ENCODE peak calls at places on chromosomes 3 and 15, in five cellular contexts. Y is lower lobe of right lung, C is breast epithelium, H is PC-3, W is endodermal cell. Q is an unnamed sample.

GRCh38 chr3:121648219-121648958 is 12.3 kb downstream of the HCLS1 start:
- DNase-seq in W (no peak), H (no peak), C (no peak), Y (no peak), Q (no peak)

GRCh38 chr15:26772588-26773484 is at the start of gene GABRB3:
- DNase-seq in Y (peak; percentile 55), C (no peak), W (peak; percentile 93), H (no peak), Q (peak; percentile 13)

GRCh38 chr15:80561500-80561899 is 133.6 kb upstream of the ABHD17C start:
- DNase-seq in W (no peak), C (no peak), Y (no peak), H (no peak), Q (no peak)

GRCh38 chr3:21056293-21056692 is 694.7 kb downstream of the ZNF385D start:
- DNase-seq in Y (no peak), C (no peak), H (no peak), W (no peak), Q (no peak)

GRCh38 chr3:60696559-60697125 is 554.6 kb downstream of the FHIT start:
- DNase-seq in Y (no peak), C (no peak), H (peak; percentile 36), W (no peak), Q (no peak)

GRCh38 chr3:133460809-133461208 is 61.0 kb downstream of the BFSP2 start:
- DNase-seq in W (no peak), Y (no peak), C (no peak), H (no peak), Q (no peak)

GRCh38 chr3:37899711-37900306 is 38.1 kb downstream of the CTDSPL start:
- DNase-seq in W (no peak), Y (no peak), H (no peak), C (no peak), Q (no peak)

GRCh38 chr3:14587733-14588360 is 47.7 kb upstream of the GRIP2 start:
- DNase-seq in H (peak; percentile 88), C (no peak), Y (no peak), W (no peak), Q (peak; percentile 54)

GRCh38 chr3:55089211-55089610 is 161.4 kb upstream of the LRTM1 start:
- DNase-seq in Y (no peak), C (no peak), W (no peak), H (no peak), Q (no peak)

GRCh38 chr15:78292219-78292618 is 7.2 kb downstream of the SKIC8 start:
- DNase-seq in C (no peak), W (no peak), Y (no peak), H (no peak), Q (no peak)
- H3K36me3 ChIP-seq in C (no peaks in the 10 kb centered on the region), W (peaks cover 51% of the 10 kb centered on the region), Y (peaks cover 74% of the 10 kb centered on the region), H (peaks cover 38% of the 10 kb centered on the region), Q (peaks cover 57% of the 10 kb centered on the region)

GRCh38 chr3:46238386-46238785 is 3.9 kb upstream of the CCR3 start:
- DNase-seq in Y (no peak), W (no peak), C (no peak), H (no peak), Q (no peak)

GRCh38 chr3:46233194-46233593 is 9.1 kb upstream of the CCR3 start:
- DNase-seq in W (no peak), Y (no peak), C (no peak), H (no peak), Q (no peak)

GRCh38 chr3:46239301-46239938 is 2.8 kb upstream of the CCR3 start:
- DNase-seq in Y (no peak), C (no peak), H (peak; percentile 30), W (peak; percentile 60), Q (no peak)

GRCh38 chr3:46236294-46237054 is 5.8 kb upstream of the CCR3 start:
- DNase-seq in C (no peak), Y (no peak), H (no peak), W (no peak), Q (no peak)

DNA sequence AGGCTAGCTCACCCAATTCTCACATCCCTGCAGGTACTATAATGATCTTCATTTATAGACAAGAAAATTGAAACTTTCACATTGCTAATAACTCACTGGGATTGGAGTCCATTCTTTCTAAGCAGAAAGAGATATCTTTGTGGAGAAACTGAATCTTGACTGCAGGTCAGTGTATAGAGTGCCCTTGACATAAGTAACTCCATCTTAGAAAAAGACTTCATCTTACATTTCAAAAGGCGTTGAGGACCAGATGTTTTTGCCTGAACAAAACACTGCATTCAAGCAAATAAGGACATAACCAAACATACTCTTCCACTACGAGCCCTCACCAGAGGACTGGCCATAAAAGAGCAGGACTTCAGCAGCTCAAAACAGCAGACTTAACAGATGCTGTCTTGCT is 6.8 kb upstream of the CCR3 start:
- DNase-seq in C (no peak), Y (no peak), H (no peak), W (no peak), Q (no peak)
- H3K27me3 ChIP-seq in C (no peaks in the 10 kb centered on the region), Y (no peaks in the 10 kb centered on the region), H (no peaks in the 10 kb centered on the region), W (no peaks in the 10 kb centered on the region), Q (no peaks in the 10 kb centered on the region)

GRCh38 chr3:137293086-137293485 is 335.3 kb downstream of the IL20RB start:
- DNase-seq in W (no peak), C (no peak), Y (no peak), H (no peak), Q (no peak)
- H3K9me3 ChIP-seq in W (no peaks in the 10 kb centered on the region), C (no peaks in the 10 kb centered on the region), Y (no peaks in the 10 kb centered on the region), H (no peaks in the 10 kb centered on the region), Q (no peaks in the 10 kb centered on the region)

GRCh38 chr15:68711406-68711805 is 109.3 kb downstream of the ANP32A start:
- DNase-seq in H (no peak), C (no peak), Y (no peak), W (no peak), Q (no peak)
- H3K36me3 ChIP-seq in H (no peaks in the 10 kb centered on the region), C (no peaks in the 10 kb centered on the region), Y (peaks cover 9% of the 10 kb centered on the region), W (no peaks in the 10 kb centered on the region), Q (peaks cover 54% of the 10 kb centered on the region)

GRCh38 chr15:31343831-31344230 is 17.2 kb downstream of the KLF13 start:
- DNase-seq in C (no peak), H (no peak), W (no peak), Y (no peak), Q (no peak)
- H3K27me3 ChIP-seq in C (no peaks in the 10 kb centered on the region), H (no peaks in the 10 kb centered on the region), W (no peaks in the 10 kb centered on the region), Y (no peaks in the 10 kb centered on the region), Q (no peaks in the 10 kb centered on the region)

GRCh38 chr15:43007551-43007950 is 87.0 kb upstream of the TTBK2 start:
- DNase-seq in C (no peak), Y (no peak), W (no peak), H (no peak), Q (no peak)

GRCh38 chr15:43006991-43007390 is 86.4 kb upstream of the TTBK2 start:
- DNase-seq in Y (no peak), W (no peak), H (no peak), C (no peak), Q (no peak)

GRCh38 chr15:43009206-43009605 is 88.6 kb upstream of the TTBK2 start:
- DNase-seq in W (no peak), C (no peak), H (no peak), Y (no peak), Q (no peak)

DNA sequence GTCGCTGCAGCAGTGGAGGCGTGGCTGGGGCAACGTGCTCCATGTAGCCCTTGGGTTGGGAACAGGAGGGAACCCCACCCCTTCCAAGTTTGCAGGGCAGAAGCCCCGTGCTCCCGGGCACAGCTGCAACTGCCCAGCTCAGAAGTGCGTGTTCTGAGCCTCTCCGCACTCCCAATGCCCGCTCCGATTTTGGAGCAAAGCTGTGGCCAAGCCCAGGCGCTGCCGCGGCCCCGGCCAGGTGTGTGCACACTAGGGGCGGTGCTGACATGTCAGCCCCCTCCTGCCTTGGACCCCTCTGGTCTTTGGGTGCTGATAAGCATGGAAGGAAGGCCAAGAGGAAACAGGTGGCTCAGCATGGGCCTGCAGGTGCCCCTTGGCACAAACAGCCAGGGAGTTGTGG is 87.6 kb upstream of the TTBK2 start:
- DNase-seq in Y (no peak), H (no peak), W (no peak), C (no peak), Q (no peak)
- H3K9me3 ChIP-seq in Y (no peaks in the 10 kb centered on the region), H (no peaks in the 10 kb centered on the region), W (peaks cover 71% of the 10 kb centered on the region), C (no peaks in the 10 kb centered on the region), Q (no peaks in the 10 kb centered on the region)

Q was measured in MG63.